ENCODE peak calls at places on chromosomes 7 and 10, in eight cellular contexts. Y is HCT116, D is K562, V is GM12878, E is H1, F is HepG2, K is A549, O is endothelial cell of umbilical vein. Z is an unnamed sample.

GRCh38 chr7:100396421-100396982 is 23.2 kb downstream of the PILRA start:
- DNase-seq in Y (no peak), D (no peak), V (peak), E (no peak), F (no peak), K (no peak), O (no peak), Z (peak)

GRCh38 chr7:25995893-25996529 is 156.0 kb upstream of the NFE2L3 start:
- DNase-seq in Y (peak), D (no peak), V (no peak), E (no peak), F (peak), K (peak), O (no peak), Z (no peak)

GRCh38 chr10:8233832-8234259 is 179.4 kb downstream of the GATA3 start:
- DNase-seq in Y (no peak), D (no peak), V (no peak), E (no peak), F (no peak), K (no peak), O (no peak), Z (no peak)

GRCh38 chr10:19745672-19746071 is 70.6 kb upstream of the PLXDC2 start:
- DNase-seq in Y (no peak), D (no peak), V (no peak), E (no peak), F (no peak), K (no peak), O (no peak), Z (no peak)

GRCh38 chr10:133292919-133293809 is 15.5 kb downstream of the TUBGCP2 start:
- DNase-seq in Y (no peak), D (no peak), V (no peak), E (no peak), F (no peak), K (no peak), O (peak), Z (peak)

GRCh38 chr7:22651534-22652243 is 75.3 kb upstream of the IL6 start:
- DNase-seq in Y (no peak), D (no peak), V (no peak), E (no peak), F (no peak), K (peak), O (peak), Z (no peak)

GRCh38 chr10:28184810-28185209 is 118.1 kb downstream of the MPP7 start:
- DNase-seq in Y (no peak), D (no peak), V (no peak), E (no peak), F (no peak), K (no peak), O (no peak), Z (no peak)

GRCh38 chr7:25929448-25929847 is 222.6 kb upstream of the NFE2L3 start:
- DNase-seq in Y (no peak), D (no peak), V (no peak), E (no peak), F (no peak), K (no peak), O (no peak), Z (no peak)

GRCh38 chr10:110163841-110164240 is 43.6 kb upstream of the MXI1 start:
- DNase-seq in Y (no peak), D (no peak), V (no peak), E (no peak), F (no peak), K (no peak), O (no peak), Z (no peak)

GRCh38 chr10:35184527-35185171 is 58.0 kb downstream of the CREM start:
- DNase-seq in Y (no peak), D (no peak), V (no peak), E (no peak), F (no peak), K (no peak), O (peak), Z (no peak)

GRCh38 chr7:97118306-97118917 is 914 bp downstream of the SDHAF3 start:
- DNase-seq in Y (no peak), D (no peak), V (no peak), E (no peak), F (no peak), K (no peak), O (no peak), Z (peak)

GRCh38 chr7:108454674-108455523 is 1.3 kb downstream of the NRCAM start:
- DNase-seq in Y (no peak), D (no peak), V (no peak), E (peak), F (no peak), K (peak), O (peak), Z (peak)

GRCh38 chr7:157676001-157676400 is 339.2 kb downstream of the DNAJB6 start:
- DNase-seq in Y (no peak), D (no peak), V (no peak), E (peak), F (no peak), K (no peak), O (no peak), Z (peak)

GRCh38 chr7:36272211-36272566 is 117.5 kb upstream of the ANLN start:
- DNase-seq in Y (no peak), D (no peak), V (no peak), E (no peak), F (no peak), K (no peak), O (no peak), Z (peak)

GRCh38 chr7:13282377-13282980 is 595.0 kb downstream of the ARL4A start:
- DNase-seq in Y (peak), D (no peak), V (no peak), E (no peak), F (no peak), K (peak), O (peak), Z (peak)

GRCh38 chr7:115812796-115813195 is 217.8 kb downstream of the TFEC start:
- DNase-seq in Y (no peak), D (no peak), V (no peak), E (no peak), F (no peak), K (no peak), O (no peak), Z (no peak)

GRCh38 chr10:104406715-104407517 is 53.3 kb downstream of the CFAP58 start:
- DNase-seq in Y (peak), D (no peak), V (no peak), E (no peak), F (peak), K (peak), O (peak), Z (peak)

GRCh38 chr7:131235489-131236317 is 92.0 kb upstream of the MKLN1 start:
- DNase-seq in Y (peak), D (no peak), V (no peak), E (no peak), F (peak), K (peak), O (peak), Z (peak)

GRCh38 chr7:531777-532176 is 12.1 kb upstream of the PDGFA start:
- DNase-seq in Y (no peak), D (no peak), V (no peak), E (no peak), F (no peak), K (no peak), O (no peak), Z (no peak)

GRCh38 chr10:52213511-52213831 is 100.6 kb upstream of the DKK1 start:
- DNase-seq in Y (no peak), D (no peak), V (no peak), E (no peak), F (peak), K (no peak), O (no peak), Z (no peak)

GRCh38 chr10:17409170-17409733 is 45.1 kb downstream of the ST8SIA6 start:
- DNase-seq in Y (no peak), D (no peak), V (no peak), E (no peak), F (peak), K (peak), O (peak), Z (no peak)

GRCh38 chr7:148084138-148084537 is 506.4 kb upstream of the C7orf33 start:
- DNase-seq in Y (peak), D (peak), V (no peak), E (no peak), F (peak), K (peak), O (no peak), Z (peak)

GRCh38 chr10:101686133-101686925 is 8.6 kb downstream of the FBXW4 start:
- DNase-seq in Y (no peak), D (no peak), V (no peak), E (no peak), F (no peak), K (no peak), O (no peak), Z (no peak)

DNA sequence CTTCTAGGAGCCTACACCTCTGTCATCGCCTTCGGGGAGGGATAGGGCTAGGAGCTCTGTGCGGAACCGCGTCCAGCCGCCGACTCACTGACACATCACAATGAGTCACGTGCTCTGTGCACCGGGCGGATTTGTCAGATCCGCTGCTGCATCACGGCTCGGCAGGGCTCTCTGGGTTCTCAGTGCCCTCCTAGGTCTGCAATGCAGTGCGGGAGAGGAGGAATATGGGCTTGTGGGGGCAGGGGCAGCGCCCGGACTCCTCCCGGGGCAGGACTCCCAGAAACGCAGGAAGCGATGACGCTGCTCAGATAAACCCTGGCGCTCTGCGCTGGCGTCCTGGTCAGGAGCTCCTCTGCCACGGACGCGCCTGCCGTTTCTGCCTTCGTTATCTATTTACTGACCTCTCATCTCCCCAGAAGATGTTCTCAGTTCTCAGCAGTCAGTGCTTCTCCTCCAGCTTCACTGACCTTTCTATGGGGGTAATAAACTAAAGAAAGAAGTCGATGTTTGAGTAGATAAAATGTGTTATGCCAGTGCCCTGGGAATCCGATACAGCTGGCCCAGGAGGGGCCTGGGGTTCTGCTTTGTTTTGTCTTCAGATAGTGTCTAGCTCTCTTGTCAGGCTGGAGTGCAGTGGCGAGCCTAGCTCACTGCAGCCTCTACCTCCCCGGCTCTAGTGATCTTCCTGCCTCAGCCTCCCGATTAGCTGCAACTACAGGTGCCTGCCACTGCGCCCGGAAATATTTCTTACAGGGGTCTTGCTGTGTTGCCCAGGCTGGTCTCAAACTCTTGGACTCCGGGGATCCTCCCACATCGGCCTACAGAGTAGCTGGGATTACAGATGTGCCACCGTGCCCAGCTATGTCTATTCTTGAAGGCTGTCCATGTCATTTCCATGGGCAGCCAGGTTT is 22.8 kb upstream of the ITGB1 start:
- DNase-seq in Y (peak), D (peak), V (no peak), E (peak), F (peak), K (peak), O (peak), Z (peak)
- TF ChIP-seq POLR2A in Y (no peak), D (peak), V (peak), E (no peak), F (peak), K (peak), O (peak), Z (peak)

GRCh38 chr7:149624006-149624405 is 126.4 kb upstream of the ZNF746 start:
- DNase-seq in Y (no peak), D (no peak), V (no peak), E (no peak), F (peak), K (peak), O (peak), Z (peak)
- TF ChIP-seq MAX in Y (no peak), D (no peak), V (no peak), E (no peak), F (no peak), K (no peak), O (no peak), Z (no peak)

GRCh38 chr7:74008687-74009086 is 19.3 kb upstream of the ELN start:
- DNase-seq in Y (no peak), D (no peak), V (no peak), E (no peak), F (no peak), K (no peak), O (no peak), Z (no peak)

GRCh38 chr7:74006451-74007259 is 21.3 kb upstream of the ELN start:
- DNase-seq in Y (no peak), D (no peak), V (no peak), E (no peak), F (no peak), K (no peak), O (peak), Z (peak)

GRCh38 chr7:74006032-74006431 is 21.9 kb upstream of the ELN start:
- DNase-seq in Y (no peak), D (no peak), V (no peak), E (no peak), F (no peak), K (no peak), O (no peak), Z (no peak)

GRCh38 chr7:74009719-74010118 is 18.3 kb upstream of the ELN start:
- DNase-seq in Y (no peak), D (no peak), V (no peak), E (no peak), F (no peak), K (no peak), O (no peak), Z (no peak)

GRCh38 chr7:74007260-74007567 is 20.8 kb upstream of the ELN start:
- DNase-seq in Y (no peak), D (no peak), V (no peak), E (no peak), F (no peak), K (no peak), O (no peak), Z (no peak)
- TF ChIP-seq CTCF in Y (no peak), D (no peak), V (no peak), E (no peak), F (no peak), K (no peak), O (no peak), Z (no peak)

DNA sequence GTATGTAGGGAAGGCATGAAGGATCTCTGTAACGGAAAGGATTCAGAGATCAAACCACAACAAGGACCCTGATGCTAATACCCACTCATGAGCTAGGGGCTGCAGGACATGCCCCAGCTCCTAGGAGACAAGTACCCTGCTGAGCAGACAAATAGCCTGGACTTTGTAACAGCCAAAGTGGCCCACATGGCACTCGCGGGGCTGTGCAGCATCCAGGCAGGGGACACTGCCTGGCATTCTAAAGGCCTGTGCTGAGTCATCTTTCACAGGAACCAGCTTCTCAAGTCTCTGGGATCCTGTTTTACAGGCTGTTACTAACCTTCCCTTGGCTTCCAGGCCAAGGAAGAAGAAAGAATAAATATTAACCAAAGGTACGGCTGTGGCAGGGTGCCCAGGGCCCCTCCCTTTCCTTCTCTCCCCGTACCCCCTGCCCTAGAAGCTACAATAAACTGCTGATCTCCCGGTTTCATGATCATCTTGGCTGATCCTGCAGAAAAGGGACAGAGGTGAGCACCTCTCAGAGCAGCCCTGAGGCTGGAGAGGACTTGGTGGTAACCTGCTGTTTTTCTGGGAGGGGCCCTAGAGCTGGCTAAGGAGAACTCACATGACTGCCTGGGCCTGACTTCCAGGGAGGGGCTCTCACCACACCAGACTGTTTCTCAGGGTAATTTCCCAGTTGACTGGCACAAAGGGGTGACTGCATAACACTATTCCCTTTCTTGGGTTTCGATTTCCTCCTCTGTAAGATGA is 4.2 kb upstream of the RPEL1 start:
- DNase-seq in Y (peak), D (no peak), V (no peak), E (no peak), F (peak), K (peak), O (peak), Z (peak)
- TF ChIP-seq POLR2A in Y (no peak), D (no peak), V (no peak), E (no peak), F (no peak), K (peak), O (peak), Z (no peak)

Z was measured in NB4.